ENCODE peak calls at places on chromosomes 4 and X, in five cellular contexts. A is NCI-H1930, X is NCI-H146, U is tibial nerve, H is kidney glomerular epithelial cell. Z is an unnamed sample.

GRCh38 chrX:39070009-39070408 is 268.8 kb downstream of the MID1IP1 start:
- DNase-seq in A (no peak), X (no peak), U (no peak), H (no peak), Z (no peak)

GRCh38 chr4:121817006-121817405 is 6.7 kb downstream of the CCNA2 start:
- DNase-seq in A (no peak), X (no peak), U (no peak), H (no peak), Z (no peak)

GRCh38 chr4:11765849-11766453 is 337.3 kb upstream of the HS3ST1 start:
- DNase-seq in A (no peak), X (peak), U (no peak), H (no peak), Z (no peak)

GRCh38 chrX:10506781-10507180 is 113.6 kb downstream of the MID1 start:
- DNase-seq in A (no peak), X (no peak), U (no peak), H (no peak), Z (no peak)

GRCh38 chr4:38160487-38161207 is 200.4 kb downstream of the PTTG2 start:
- DNase-seq in A (no peak), X (peak), U (no peak), H (peak), Z (peak)

GRCh38 chr4:43126595-43126994 is 234.1 kb downstream of the GRXCR1 start:
- DNase-seq in A (no peak), X (no peak), U (no peak), H (no peak), Z (no peak)

GRCh38 chr4:87865960-87866598 is 33.3 kb downstream of the MEPE start:
- DNase-seq in A (no peak), X (no peak), U (no peak), H (peak), Z (no peak)

GRCh38 chr4:2048831-2049230 is 10.3 kb upstream of the NAT8L start:
- DNase-seq in A (no peak), X (no peak), U (no peak), H (peak), Z (no peak)

GRCh38 chrX:149903889-149904748 is 23.1 kb downstream of the MAGEA8 start:
- DNase-seq in A (no peak), X (no peak), U (no peak), H (peak), Z (no peak)

GRCh38 chrX:112738347-112739033 is 58.8 kb upstream of the LHFPL1 start:
- DNase-seq in A (no peak), X (no peak), U (no peak), H (no peak), Z (no peak)

GRCh38 chr4:25234390-25235367 is 846 bp downstream of the PI4K2B start:
- DNase-seq in A (peak), X (peak), U (no peak), H (peak), Z (peak)

GRCh38 chr4:177131736-177132135 is 177.9 kb upstream of the NEIL3 start:
- DNase-seq in A (no peak), X (no peak), U (no peak), H (no peak), Z (no peak)

GRCh38 chr4:145186719-145187118 is 6.3 kb upstream of the OTUD4 start:
- DNase-seq in A (no peak), X (no peak), U (no peak), H (no peak), Z (no peak)

GRCh38 chr4:3433138-3433869 is 8.5 kb upstream of the HGFAC start:
- DNase-seq in A (no peak), X (no peak), U (no peak), H (no peak), Z (no peak)

GRCh38 chr4:5162909-5163508 is 111.7 kb downstream of the STK32B start:
- DNase-seq in A (no peak), X (no peak), U (no peak), H (no peak), Z (no peak)

GRCh38 chr4:40475609-40476008 is 140.5 kb downstream of the CHRNA9 start:
- DNase-seq in A (no peak), X (no peak), U (no peak), H (no peak), Z (no peak)

GRCh38 chr4:145819246-145820181 is 119.1 kb downstream of the ZNF827 start:
- DNase-seq in A (no peak), X (no peak), U (no peak), H (peak), Z (no peak)

GRCh38 chr4:103754844-103755243 is 35.1 kb upstream of the TACR3 start:
- DNase-seq in A (no peak), X (no peak), U (no peak), H (no peak), Z (no peak)

GRCh38 chrX:80334583-80334982 is 85.7 kb upstream of the TENT5D start:
- DNase-seq in A (no peak), X (no peak), U (no peak), H (no peak), Z (no peak)

GRCh38 chr4:7234355-7235029 is 42.2 kb downstream of the SORCS2 start:
- DNase-seq in A (no peak), X (no peak), U (no peak), H (no peak), Z (no peak)